ENCODE peak calls at places on chromosomes 1 and 21, in six cellular contexts. One of them, this sample, is unnamed.

GRCh38 chr1:27366113-27366410 is 699 bp downstream of the MAP3K6 start:
- DNase-seq in neural progenitor cell: peak; percentile 95
- DNase-seq in Karpas-422: peak; percentile 89
- DNase-seq in PC-3: peak; percentile 67
- DNase-seq in H1: no peak
- DNase-seq in GM23248: peak; percentile 86
- DNase-seq in this sample: no peak

GRCh38 chr1:201827321-201828281 is 1.4 kb upstream of the IPO9 start:
- DNase-seq in neural progenitor cell: no peak
- DNase-seq in Karpas-422: no peak
- DNase-seq in GM23248: peak; percentile 50
- DNase-seq in H1: no peak
- DNase-seq in PC-3: no peak
- DNase-seq in this sample: no peak

GRCh38 chr1:229710746-229711145 is 84.7 kb downstream of the URB2 start:
- DNase-seq in PC-3: no peak
- DNase-seq in GM23248: peak; percentile 13
- DNase-seq in Karpas-422: peak; percentile 25
- DNase-seq in neural progenitor cell: no peak
- DNase-seq in H1: no peak
- DNase-seq in this sample: no peak

GRCh38 chr1:116092752-116093489 is 18.3 kb upstream of the MAB21L3 start:
- DNase-seq in Karpas-422: no peak
- DNase-seq in GM23248: no peak
- DNase-seq in neural progenitor cell: no peak
- DNase-seq in H1: no peak
- DNase-seq in PC-3: peak; percentile 41
- DNase-seq in this sample: no peak

GRCh38 chr1:1619917-1620361 is 4.6 kb downstream of the MIB2 start:
- DNase-seq in neural progenitor cell: no peak
- DNase-seq in H1: no peak
- DNase-seq in GM23248: peak; percentile 28
- DNase-seq in Karpas-422: peak; percentile 73
- DNase-seq in PC-3: peak; percentile 41
- DNase-seq in this sample: no peak

GRCh38 chr1:25922633-25923567 is 16.7 kb upstream of the STMN1 start:
- DNase-seq in H1: no peak
- DNase-seq in PC-3: peak; percentile 39
- DNase-seq in neural progenitor cell: peak; percentile 70
- DNase-seq in Karpas-422: no peak
- DNase-seq in GM23248: peak; percentile 63
- DNase-seq in this sample: no peak

GRCh38 chr1:229070168-229070567 is 200.7 kb upstream of the RAB4A start:
- DNase-seq in Karpas-422: no peak
- DNase-seq in neural progenitor cell: no peak
- DNase-seq in PC-3: peak; percentile 94
- DNase-seq in H1: no peak
- DNase-seq in GM23248: peak; percentile 87
- DNase-seq in this sample: peak; percentile 80

GRCh38 chr1:60280764-60281278 is 207.3 kb upstream of the C1orf87 start:
- DNase-seq in PC-3: no peak
- DNase-seq in GM23248: no peak
- DNase-seq in neural progenitor cell: peak; percentile 9
- DNase-seq in H1: no peak
- DNase-seq in Karpas-422: no peak
- DNase-seq in this sample: no peak

GRCh38 chr1:160546942-160547341 is 23.9 kb upstream of the SLAMF6 start:
- DNase-seq in neural progenitor cell: no peak
- DNase-seq in GM23248: no peak
- DNase-seq in H1: no peak
- DNase-seq in PC-3: no peak
- DNase-seq in Karpas-422: no peak
- DNase-seq in this sample: no peak

GRCh38 chr1:44784094-44785026 is 3.6 kb downstream of the BEST4 start:
- DNase-seq in Karpas-422: peak; percentile 90
- DNase-seq in neural progenitor cell: peak; percentile 78
- DNase-seq in H1: no peak
- DNase-seq in PC-3: no peak
- DNase-seq in GM23248: peak; percentile 39
- DNase-seq in this sample: peak; percentile 49

GRCh38 chr1:110554871-110555801 is 36.2 kb upstream of the KCNA10 start:
- DNase-seq in Karpas-422: no peak
- DNase-seq in H1: no peak
- DNase-seq in neural progenitor cell: peak; percentile 75
- DNase-seq in GM23248: peak; percentile 56
- DNase-seq in PC-3: no peak
- DNase-seq in this sample: no peak

GRCh38 chr1:34918609-34919561 is 10.6 kb downstream of the DLGAP3 start:
- DNase-seq in PC-3: no peak
- DNase-seq in neural progenitor cell: peak; percentile 55
- DNase-seq in Karpas-422: peak; percentile 88
- DNase-seq in GM23248: no peak
- DNase-seq in H1: peak; percentile 29
- DNase-seq in this sample: no peak

GRCh38 chr1:221712198-221712684 is 29.6 kb downstream of the DUSP10 start:
- DNase-seq in GM23248: peak; percentile 88
- DNase-seq in neural progenitor cell: no peak
- DNase-seq in PC-3: peak; percentile 71
- DNase-seq in H1: no peak
- DNase-seq in Karpas-422: no peak
- DNase-seq in this sample: peak; percentile 90

GRCh38 chr1:15501208-15502032 is 22.6 kb downstream of the CASP9 start:
- DNase-seq in PC-3: peak; percentile 71
- DNase-seq in neural progenitor cell: peak; percentile 83
- DNase-seq in Karpas-422: peak; percentile 87
- DNase-seq in H1: peak; percentile 27
- DNase-seq in GM23248: peak; percentile 80
- DNase-seq in this sample: peak; percentile 12

GRCh38 chr21:44980562-44981489 is 41.0 kb downstream of the SLX9 start:
- DNase-seq in GM23248: no peak
- DNase-seq in neural progenitor cell: no peak
- DNase-seq in PC-3: no peak
- DNase-seq in Karpas-422: no peak
- DNase-seq in H1: no peak
- DNase-seq in this sample: no peak

GRCh38 chr1:219365435-219365834 is 191.8 kb downstream of the LYPLAL1 start:
- DNase-seq in PC-3: no peak
- DNase-seq in neural progenitor cell: no peak
- DNase-seq in H1: no peak
- DNase-seq in GM23248: no peak
- DNase-seq in Karpas-422: no peak
- DNase-seq in this sample: no peak

GRCh38 chr1:66676616-66677298 is 75.5 kb upstream of the DYNLT5 start:
- DNase-seq in PC-3: no peak
- DNase-seq in H1: no peak
- DNase-seq in GM23248: peak; percentile 87
- DNase-seq in neural progenitor cell: no peak
- DNase-seq in Karpas-422: no peak
- DNase-seq in this sample: peak; percentile 16

GRCh38 chr1:66671472-66671871 is 80.8 kb upstream of the DYNLT5 start:
- DNase-seq in Karpas-422: no peak
- DNase-seq in GM23248: no peak
- DNase-seq in PC-3: no peak
- DNase-seq in H1: no peak
- DNase-seq in neural progenitor cell: no peak
- DNase-seq in this sample: no peak
- H2AFZ ChIP-seq in Karpas-422: no peak overlapping the region
- H2AFZ ChIP-seq in GM23248: no peak overlapping the region
- H2AFZ ChIP-seq in PC-3: no peak overlapping the region
- H2AFZ ChIP-seq in H1: no peak overlapping the region
- H2AFZ ChIP-seq in neural progenitor cell: no peak overlapping the region
- H2AFZ ChIP-seq in this sample: no peak overlapping the region

DNA sequence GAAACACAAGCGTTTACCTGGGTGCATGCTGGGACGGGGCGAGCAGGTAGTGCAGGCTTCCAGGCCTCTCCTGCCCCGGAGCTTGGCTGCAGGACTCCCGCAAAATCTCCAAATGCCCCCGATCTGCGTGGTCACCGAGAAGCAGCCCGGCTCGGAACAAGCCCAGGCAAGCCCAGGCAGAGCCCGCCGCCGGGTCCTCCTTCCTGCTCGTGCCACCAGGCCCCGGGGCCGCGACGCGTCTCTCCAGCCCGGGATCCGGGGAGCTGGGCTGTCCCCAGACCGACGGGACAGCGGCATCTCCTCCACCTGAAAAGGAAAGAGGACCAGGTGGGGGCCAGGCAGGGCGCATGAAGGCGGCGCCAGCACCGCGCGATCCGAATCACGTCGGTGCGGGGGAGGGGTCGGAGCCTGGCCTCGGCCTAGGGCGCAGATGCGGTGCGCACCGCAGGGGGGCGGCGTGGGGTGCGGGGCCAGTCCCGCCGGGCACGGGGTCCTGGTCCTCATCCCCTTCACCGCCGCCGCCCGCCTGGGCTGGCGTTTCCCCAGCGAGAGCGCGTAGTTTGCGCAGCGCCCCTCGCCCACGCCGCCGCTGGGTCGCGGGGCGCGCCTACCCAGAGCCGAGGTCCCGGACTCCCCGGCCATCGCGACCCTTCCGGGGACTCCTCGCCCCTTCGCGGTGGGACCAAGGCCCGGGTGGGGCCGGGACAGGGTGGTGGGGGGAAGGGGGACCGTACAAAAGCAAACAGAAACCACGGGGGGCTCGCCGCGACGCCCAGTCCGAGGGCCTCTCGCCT is 52.4 kb upstream of the H6PD start:
- DNase-seq in neural progenitor cell: peak; percentile 66
- DNase-seq in PC-3: peak; percentile 39
- DNase-seq in Karpas-422: no peak
- DNase-seq in GM23248: peak; percentile 72
- DNase-seq in H1: no peak
- DNase-seq in this sample: peak; percentile 73
- H3K4me2 ChIP-seq in neural progenitor cell: peak overlapping the region; percentile 95
- H3K4me2 ChIP-seq in PC-3: peak overlapping the region; percentile 85
- H3K4me2 ChIP-seq in Karpas-422: no peak overlapping the region
- H3K4me2 ChIP-seq in GM23248: peak overlapping the region; percentile 99
- H3K4me2 ChIP-seq in H1: peak overlapping the region; percentile 64
- H3K4me2 ChIP-seq in this sample: peak overlapping the region; percentile 91

DNA sequence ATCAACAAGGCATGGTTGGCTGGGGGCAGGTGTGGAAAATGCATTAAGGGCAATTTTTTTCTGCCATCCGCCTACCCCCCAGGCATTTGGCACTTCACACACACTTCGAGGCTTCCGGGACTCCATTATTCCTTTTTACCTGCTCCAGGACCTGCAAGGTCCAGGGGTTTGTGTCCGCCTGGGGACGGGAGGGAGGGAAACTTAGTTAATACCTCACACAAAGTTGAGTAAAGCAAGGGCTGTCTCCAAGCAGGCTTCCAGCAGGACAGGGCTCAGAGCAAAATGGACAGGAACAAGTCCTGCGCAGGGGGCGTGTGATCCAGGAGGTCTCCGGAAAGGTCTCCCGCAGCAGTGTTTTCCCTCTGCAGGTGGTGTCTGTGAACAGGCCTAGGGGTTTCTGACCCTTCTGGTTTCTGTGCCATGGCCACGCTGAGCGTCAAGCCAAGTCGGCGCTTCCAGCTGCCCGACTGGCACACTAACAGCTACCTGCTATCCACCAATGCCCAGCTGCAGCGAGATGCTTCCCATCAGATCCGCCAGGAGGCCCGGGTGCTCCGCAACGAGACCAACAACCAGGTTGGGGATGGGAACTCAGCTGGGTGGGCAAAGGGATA is 715 bp downstream of the TEKT2 start:
- DNase-seq in PC-3: no peak
- DNase-seq in GM23248: peak; percentile 14
- DNase-seq in H1: no peak
- DNase-seq in neural progenitor cell: peak; percentile 46
- DNase-seq in Karpas-422: no peak
- DNase-seq in this sample: no peak
- H3K9ac ChIP-seq in PC-3: no peak overlapping the region
- H3K9ac ChIP-seq in GM23248: peak overlapping the region; percentile 70
- H3K9ac ChIP-seq in H1: peak overlapping the region; percentile 71
- H3K9ac ChIP-seq in neural progenitor cell: peak overlapping the region; percentile 27
- H3K9ac ChIP-seq in Karpas-422: no peak overlapping the region
- H3K9ac ChIP-seq in this sample: no peak overlapping the region

GRCh38 chr1:167937709-167938010 is 788 bp upstream of the MPC2 start:
- DNase-seq in GM23248: no peak
- DNase-seq in H1: no peak
- DNase-seq in neural progenitor cell: no peak
- DNase-seq in PC-3: no peak
- DNase-seq in Karpas-422: no peak
- DNase-seq in this sample: no peak
- H2AFZ ChIP-seq in GM23248: peak overlapping the region; percentile 92
- H2AFZ ChIP-seq in H1: no peak overlapping the region
- H2AFZ ChIP-seq in neural progenitor cell: peak overlapping the region; percentile 59
- H2AFZ ChIP-seq in PC-3: peak overlapping the region; percentile 83
- H2AFZ ChIP-seq in Karpas-422: no peak overlapping the region
- H2AFZ ChIP-seq in this sample: peak overlapping the region; percentile 85

GRCh38 chr1:65229201-65229600 is 80.1 kb upstream of the DNAJC6 start:
- DNase-seq in Karpas-422: no peak
- DNase-seq in H1: no peak
- DNase-seq in PC-3: no peak
- DNase-seq in GM23248: no peak
- DNase-seq in neural progenitor cell: no peak
- DNase-seq in this sample: no peak
- H3K4me2 ChIP-seq in Karpas-422: no peak overlapping the region
- H3K4me2 ChIP-seq in H1: no peak overlapping the region
- H3K4me2 ChIP-seq in PC-3: no peak overlapping the region
- H3K4me2 ChIP-seq in GM23248: no peak overlapping the region
- H3K4me2 ChIP-seq in neural progenitor cell: no peak overlapping the region
- H3K4me2 ChIP-seq in this sample: no peak overlapping the region

GRCh38 chr1:36304970-36305914 is 926 bp upstream of the SH3D21 start:
- DNase-seq in Karpas-422: no peak
- DNase-seq in neural progenitor cell: no peak
- DNase-seq in GM23248: peak; percentile 14
- DNase-seq in PC-3: no peak
- DNase-seq in H1: no peak
- DNase-seq in this sample: peak; percentile 30
- H3K9ac ChIP-seq in Karpas-422: peak overlapping the region; percentile 72
- H3K9ac ChIP-seq in neural progenitor cell: no peak overlapping the region
- H3K9ac ChIP-seq in GM23248: no peak overlapping the region
- H3K9ac ChIP-seq in PC-3: no peak overlapping the region
- H3K9ac ChIP-seq in H1: no peak overlapping the region
- H3K9ac ChIP-seq in this sample: peak overlapping the region; percentile 9